ENCODE peak calls at places on chromosome 5, in eight cellular contexts. One of them, this sample, is unnamed.

GRCh38 chr5:90000351-90000750 is 409.2 kb downstream of the CETN3 start:
- DNase-seq in activated gamma-delta T cell treated with Interleukin-2 at 50 U/mL for 16 hours: no peak
- DNase-seq in GM23248: no peak
- DNase-seq in activated naive CD4-positive, alpha-beta T cell: no peak
- DNase-seq in hippocampal formation: no peak
- DNase-seq in H54: no peak
- DNase-seq in stimulated activated CD4-positive, alpha-beta T cell treated with anti-CD3 and anti-CD28 coated beads, Interleukin-2, amount 100 ng/mL, for 24 hours: peak; percentile 1
- DNase-seq in activated CD8-positive, alpha-beta memory T cell treated with anti-CD3 and anti-CD28 coated beads for 24 hours: no peak
- DNase-seq in this sample: no peak

GRCh38 chr5:80191991-80192398 is 63.9 kb downstream of the SERINC5 start:
- DNase-seq in stimulated activated CD4-positive, alpha-beta T cell treated with anti-CD3 and anti-CD28 coated beads, Interleukin-2, amount 100 ng/mL, for 24 hours: no peak
- DNase-seq in activated CD8-positive, alpha-beta memory T cell treated with anti-CD3 and anti-CD28 coated beads for 24 hours: peak; percentile 69
- DNase-seq in H54: no peak
- DNase-seq in hippocampal formation: peak; percentile 68
- DNase-seq in activated gamma-delta T cell treated with Interleukin-2 at 50 U/mL for 16 hours: peak; percentile 44
- DNase-seq in GM23248: peak; percentile 22
- DNase-seq in activated naive CD4-positive, alpha-beta T cell: no peak
- DNase-seq in this sample: peak; percentile 46

GRCh38 chr5:72328172-72328571 is 8.0 kb downstream of the PTCD2 start:
- DNase-seq in activated gamma-delta T cell treated with Interleukin-2 at 50 U/mL for 16 hours: no peak
- DNase-seq in hippocampal formation: peak; percentile 81
- DNase-seq in GM23248: peak; percentile 68
- DNase-seq in H54: no peak
- DNase-seq in activated naive CD4-positive, alpha-beta T cell: no peak
- DNase-seq in stimulated activated CD4-positive, alpha-beta T cell treated with anti-CD3 and anti-CD28 coated beads, Interleukin-2, amount 100 ng/mL, for 24 hours: no peak
- DNase-seq in activated CD8-positive, alpha-beta memory T cell treated with anti-CD3 and anti-CD28 coated beads for 24 hours: no peak
- DNase-seq in this sample: peak; percentile 65

GRCh38 chr5:119355636-119356383 is at the start of gene TNFAIP8:
- DNase-seq in hippocampal formation: peak; percentile 5
- DNase-seq in activated gamma-delta T cell treated with Interleukin-2 at 50 U/mL for 16 hours: peak; percentile 25
- DNase-seq in GM23248: peak; percentile 83
- DNase-seq in stimulated activated CD4-positive, alpha-beta T cell treated with anti-CD3 and anti-CD28 coated beads, Interleukin-2, amount 100 ng/mL, for 24 hours: peak; percentile 86
- DNase-seq in activated naive CD4-positive, alpha-beta T cell: peak; percentile 31
- DNase-seq in activated CD8-positive, alpha-beta memory T cell treated with anti-CD3 and anti-CD28 coated beads for 24 hours: peak; percentile 90
- DNase-seq in H54: peak; percentile 58
- DNase-seq in this sample: no peak

GRCh38 chr5:585962-586628 is 26.0 kb upstream of the CEP72 start:
- DNase-seq in hippocampal formation: no peak
- DNase-seq in activated naive CD4-positive, alpha-beta T cell: no peak
- DNase-seq in H54: no peak
- DNase-seq in stimulated activated CD4-positive, alpha-beta T cell treated with anti-CD3 and anti-CD28 coated beads, Interleukin-2, amount 100 ng/mL, for 24 hours: no peak
- DNase-seq in activated CD8-positive, alpha-beta memory T cell treated with anti-CD3 and anti-CD28 coated beads for 24 hours: no peak
- DNase-seq in GM23248: no peak
- DNase-seq in activated gamma-delta T cell treated with Interleukin-2 at 50 U/mL for 16 hours: no peak
- DNase-seq in this sample: no peak

GRCh38 chr5:150147580-150148407 is 7.9 kb downstream of the PDGFRB start:
- DNase-seq in stimulated activated CD4-positive, alpha-beta T cell treated with anti-CD3 and anti-CD28 coated beads, Interleukin-2, amount 100 ng/mL, for 24 hours: no peak
- DNase-seq in activated CD8-positive, alpha-beta memory T cell treated with anti-CD3 and anti-CD28 coated beads for 24 hours: no peak
- DNase-seq in activated naive CD4-positive, alpha-beta T cell: no peak
- DNase-seq in hippocampal formation: no peak
- DNase-seq in activated gamma-delta T cell treated with Interleukin-2 at 50 U/mL for 16 hours: no peak
- DNase-seq in H54: no peak
- DNase-seq in GM23248: peak; percentile 50
- DNase-seq in this sample: peak; percentile 39

GRCh38 chr5:4022056-4022670 is 426.5 kb downstream of the IRX1 start:
- DNase-seq in hippocampal formation: no peak
- DNase-seq in activated naive CD4-positive, alpha-beta T cell: no peak
- DNase-seq in GM23248: no peak
- DNase-seq in H54: no peak
- DNase-seq in activated gamma-delta T cell treated with Interleukin-2 at 50 U/mL for 16 hours: no peak
- DNase-seq in stimulated activated CD4-positive, alpha-beta T cell treated with anti-CD3 and anti-CD28 coated beads, Interleukin-2, amount 100 ng/mL, for 24 hours: no peak
- DNase-seq in activated CD8-positive, alpha-beta memory T cell treated with anti-CD3 and anti-CD28 coated beads for 24 hours: no peak
- DNase-seq in this sample: no peak

GRCh38 chr5:32538031-32538547 is 47.3 kb upstream of the SUB1 start:
- DNase-seq in activated gamma-delta T cell treated with Interleukin-2 at 50 U/mL for 16 hours: peak; percentile 21
- DNase-seq in activated naive CD4-positive, alpha-beta T cell: no peak
- DNase-seq in activated CD8-positive, alpha-beta memory T cell treated with anti-CD3 and anti-CD28 coated beads for 24 hours: no peak
- DNase-seq in hippocampal formation: no peak
- DNase-seq in H54: no peak
- DNase-seq in stimulated activated CD4-positive, alpha-beta T cell treated with anti-CD3 and anti-CD28 coated beads, Interleukin-2, amount 100 ng/mL, for 24 hours: peak; percentile 43
- DNase-seq in GM23248: no peak
- DNase-seq in this sample: no peak

GRCh38 chr5:9820696-9821449 is 190.7 kb upstream of the TAS2R1 start:
- DNase-seq in GM23248: no peak
- DNase-seq in activated CD8-positive, alpha-beta memory T cell treated with anti-CD3 and anti-CD28 coated beads for 24 hours: no peak
- DNase-seq in stimulated activated CD4-positive, alpha-beta T cell treated with anti-CD3 and anti-CD28 coated beads, Interleukin-2, amount 100 ng/mL, for 24 hours: no peak
- DNase-seq in hippocampal formation: no peak
- DNase-seq in H54: no peak
- DNase-seq in activated gamma-delta T cell treated with Interleukin-2 at 50 U/mL for 16 hours: no peak
- DNase-seq in activated naive CD4-positive, alpha-beta T cell: no peak
- DNase-seq in this sample: no peak

GRCh38 chr5:95801961-95802360 is 20.6 kb downstream of the GLRX start:
- DNase-seq in activated naive CD4-positive, alpha-beta T cell: no peak
- DNase-seq in activated gamma-delta T cell treated with Interleukin-2 at 50 U/mL for 16 hours: no peak
- DNase-seq in stimulated activated CD4-positive, alpha-beta T cell treated with anti-CD3 and anti-CD28 coated beads, Interleukin-2, amount 100 ng/mL, for 24 hours: no peak
- DNase-seq in activated CD8-positive, alpha-beta memory T cell treated with anti-CD3 and anti-CD28 coated beads for 24 hours: no peak
- DNase-seq in hippocampal formation: no peak
- DNase-seq in H54: no peak
- DNase-seq in GM23248: no peak
- DNase-seq in this sample: no peak

GRCh38 chr5:150059623-150060022 is 26.7 kb downstream of the CSF1R start:
- DNase-seq in hippocampal formation: no peak
- DNase-seq in H54: no peak
- DNase-seq in activated gamma-delta T cell treated with Interleukin-2 at 50 U/mL for 16 hours: no peak
- DNase-seq in activated naive CD4-positive, alpha-beta T cell: no peak
- DNase-seq in stimulated activated CD4-positive, alpha-beta T cell treated with anti-CD3 and anti-CD28 coated beads, Interleukin-2, amount 100 ng/mL, for 24 hours: no peak
- DNase-seq in GM23248: no peak
- DNase-seq in activated CD8-positive, alpha-beta memory T cell treated with anti-CD3 and anti-CD28 coated beads for 24 hours: no peak
- DNase-seq in this sample: no peak

GRCh38 chr5:53430618-53431252 is 49.7 kb upstream of the FST start:
- DNase-seq in activated CD8-positive, alpha-beta memory T cell treated with anti-CD3 and anti-CD28 coated beads for 24 hours: no peak
- DNase-seq in stimulated activated CD4-positive, alpha-beta T cell treated with anti-CD3 and anti-CD28 coated beads, Interleukin-2, amount 100 ng/mL, for 24 hours: no peak
- DNase-seq in activated naive CD4-positive, alpha-beta T cell: no peak
- DNase-seq in hippocampal formation: no peak
- DNase-seq in GM23248: peak; percentile 80
- DNase-seq in H54: no peak
- DNase-seq in activated gamma-delta T cell treated with Interleukin-2 at 50 U/mL for 16 hours: no peak
- DNase-seq in this sample: no peak

GRCh38 chr5:76204713-76205112 is 121.5 kb downstream of the SV2C start:
- DNase-seq in hippocampal formation: no peak
- DNase-seq in H54: no peak
- DNase-seq in activated CD8-positive, alpha-beta memory T cell treated with anti-CD3 and anti-CD28 coated beads for 24 hours: no peak
- DNase-seq in activated naive CD4-positive, alpha-beta T cell: no peak
- DNase-seq in activated gamma-delta T cell treated with Interleukin-2 at 50 U/mL for 16 hours: no peak
- DNase-seq in stimulated activated CD4-positive, alpha-beta T cell treated with anti-CD3 and anti-CD28 coated beads, Interleukin-2, amount 100 ng/mL, for 24 hours: no peak
- DNase-seq in GM23248: peak; percentile 14
- DNase-seq in this sample: no peak